ENCODE peak calls at places on chromosomes 4 and X, in four cellular contexts. X is HL-60, S is K562, F is GM12878. C is an unnamed sample.

GRCh38 chr4:8344387-8344786 is 74.8 kb downstream of the HTRA3 start:
- DNase-seq in F (no peak), S (no peak), X (no peak), C (no peak)

GRCh38 chr4:110533940-110534339 is 58.0 kb downstream of the ENPEP start:
- DNase-seq in X (no peak), S (no peak), F (no peak), C (no peak)

GRCh38 chr4:77695769-77696168 is 90.1 kb downstream of the CXCL13 start:
- DNase-seq in X (no peak), F (no peak), S (no peak), C (no peak)

GRCh38 chrX:131830400-131831184 is 192.5 kb upstream of the STK26 start:
- DNase-seq in S (peak; percentile 71), X (peak; percentile 91), F (peak; percentile 69), C (no peak)

GRCh38 chrX:53669258-53669657 is 17.3 kb downstream of the HUWE1 start:
- DNase-seq in F (no peak), X (no peak), S (no peak), C (no peak)

GRCh38 chrX:111035256-111035655 is 60.7 kb upstream of the PAK3 start:
- DNase-seq in F (no peak), S (no peak), X (no peak), C (no peak)

GRCh38 chr4:30868257-30868656 is 148.1 kb downstream of the PCDH7 start:
- DNase-seq in S (no peak), X (no peak), F (no peak), C (no peak)

GRCh38 chr4:158914178-158914577 is 145.4 kb downstream of the FNIP2 start:
- DNase-seq in F (no peak), X (no peak), S (no peak), C (no peak)

GRCh38 chr4:90950385-90950841 is 823.2 kb downstream of the CCSER1 start:
- DNase-seq in S (no peak), X (no peak), F (no peak), C (no peak)

GRCh38 chr4:6205973-6206372 is 5.6 kb upstream of the JAKMIP1 start:
- DNase-seq in S (no peak), X (no peak), F (no peak), C (no peak)

GRCh38 chr4:6206771-6207290 is 6.5 kb upstream of the JAKMIP1 start:
- DNase-seq in F (no peak), X (no peak), S (no peak), C (no peak)

GRCh38 chr4:6204098-6204497 is 3.7 kb upstream of the JAKMIP1 start:
- DNase-seq in S (no peak), F (no peak), X (no peak), C (no peak)

GRCh38 chr4:6204871-6205583 is 4.7 kb upstream of the JAKMIP1 start:
- DNase-seq in F (no peak), S (no peak), X (no peak), C (no peak)

DNA sequence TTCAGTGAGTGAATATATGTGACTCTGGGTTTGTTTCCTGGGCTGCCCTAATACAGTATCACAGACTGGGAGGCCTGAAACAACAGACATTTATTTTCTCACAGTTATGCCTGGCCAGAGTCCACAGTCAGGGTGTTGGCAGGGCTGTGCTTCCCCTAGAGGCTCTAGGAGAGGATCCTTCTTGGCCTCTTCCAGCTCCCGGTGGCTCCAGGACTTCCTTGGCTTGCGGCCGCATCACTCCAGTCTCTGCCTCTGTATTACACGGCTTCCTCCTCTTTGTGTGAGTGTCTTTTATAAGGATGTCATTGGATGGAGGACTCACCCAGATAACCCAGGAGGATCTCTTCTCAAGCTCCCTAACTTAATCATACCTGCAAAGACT is 5.2 kb upstream of the JAKMIP1 start:
- DNase-seq in X (no peak), S (no peak), F (no peak), C (no peak)
- TF ChIP-seq SPI1 in X (no peak), S (no peak), F (no peak), C (no peak)

GRCh38 chr4:126647756-126648396 is 984.9 kb upstream of the INTU start:
- DNase-seq in F (no peak), X (no peak), S (no peak), C (no peak)
- TF ChIP-seq SPI1 in F (no peak), X (no peak), S (no peak), C (no peak)

DNA sequence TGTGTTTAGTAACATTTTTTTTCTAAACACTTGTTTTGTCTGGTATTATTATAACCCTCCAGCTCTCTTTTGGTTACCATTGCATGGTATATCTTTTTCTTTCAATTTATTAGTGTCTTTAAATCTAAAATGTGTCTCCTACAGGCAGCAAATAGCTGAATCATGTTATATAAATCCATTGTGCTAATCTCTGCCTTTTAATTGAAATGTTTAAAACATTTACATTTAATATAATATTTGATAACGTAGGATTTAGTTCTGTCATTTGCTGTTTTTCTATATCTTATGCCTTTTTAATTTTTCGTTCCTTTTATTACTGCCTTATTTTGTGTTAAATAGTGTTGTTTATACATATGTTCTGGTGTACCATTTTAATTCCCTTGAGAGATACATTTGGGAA is 17.1 kb upstream of the CCDC110 start:
- DNase-seq in S (no peak), X (no peak), F (no peak), C (no peak)
- TF ChIP-seq SPI1 in S (no peak), X (no peak), F (no peak), C (no peak)

GRCh38 chr4:73070072-73070385 is 513 bp upstream of the COX18 start:
- DNase-seq in F (no peak), S (no peak), X (no peak), C (no peak)

GRCh38 chr4:73066928-73067327 is 2.6 kb downstream of the COX18 start:
- DNase-seq in F (no peak), S (no peak), X (no peak), C (no peak)

GRCh38 chr4:73067971-73068394 is 1.5 kb downstream of the COX18 start:
- DNase-seq in S (no peak), F (no peak), X (no peak), C (no peak)

GRCh38 chr4:73069338-73070071 is at the start of gene COX18:
- DNase-seq in F (peak; percentile 97), S (peak; percentile 94), X (peak; percentile 98), C (peak; percentile 63)

GRCh38 chr4:73068496-73069337 is 799 bp downstream of the COX18 start:
- DNase-seq in F (peak; percentile 17), X (peak; percentile 42), S (no peak), C (no peak)
- TF ChIP-seq SPI1 in F (peak; percentile 22), X (peak; percentile 47), S (no peak), C (no peak)

GRCh38 chr4:11568511-11568910 is 139.8 kb upstream of the HS3ST1 start:
- DNase-seq in F (no peak), S (no peak), X (no peak), C (no peak)

GRCh38 chr4:11566440-11567022 is 137.8 kb upstream of the HS3ST1 start:
- DNase-seq in S (no peak), F (no peak), X (no peak), C (no peak)

GRCh38 chr4:11565213-11565612 is 136.5 kb upstream of the HS3ST1 start:
- DNase-seq in X (no peak), F (no peak), S (no peak), C (no peak)

DNA sequence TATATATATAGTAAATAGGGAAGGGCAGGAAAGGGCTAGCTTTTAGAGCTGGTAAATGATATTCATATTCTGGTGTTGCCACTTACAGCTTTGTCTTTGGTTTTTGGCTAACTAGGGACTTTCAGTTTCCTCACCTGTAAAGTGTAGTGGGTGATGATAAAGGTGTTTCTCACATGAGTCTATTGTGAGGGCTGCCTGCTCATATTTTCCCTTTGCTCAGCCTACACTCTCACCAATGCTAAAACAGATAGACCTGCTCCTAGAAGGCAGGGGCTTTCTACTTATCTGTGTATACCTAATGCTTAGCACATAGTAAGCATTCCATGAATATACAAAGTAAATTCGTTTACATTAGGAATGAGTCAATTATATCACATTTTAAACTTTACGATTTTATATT is 137.2 kb upstream of the HS3ST1 start:
- DNase-seq in S (no peak), X (no peak), F (no peak), C (no peak)
- TF ChIP-seq SPI1 in S (no peak), X (no peak), F (no peak), C (no peak)

GRCh38 chrX:4909245-4909830 is 1195.9 kb upstream of the PRKX start:
- DNase-seq in X (peak; percentile 68), F (no peak), S (no peak), C (no peak)
- TF ChIP-seq SPI1 in X (peak; percentile 63), F (no peak), S (no peak), C (no peak)

DNA sequence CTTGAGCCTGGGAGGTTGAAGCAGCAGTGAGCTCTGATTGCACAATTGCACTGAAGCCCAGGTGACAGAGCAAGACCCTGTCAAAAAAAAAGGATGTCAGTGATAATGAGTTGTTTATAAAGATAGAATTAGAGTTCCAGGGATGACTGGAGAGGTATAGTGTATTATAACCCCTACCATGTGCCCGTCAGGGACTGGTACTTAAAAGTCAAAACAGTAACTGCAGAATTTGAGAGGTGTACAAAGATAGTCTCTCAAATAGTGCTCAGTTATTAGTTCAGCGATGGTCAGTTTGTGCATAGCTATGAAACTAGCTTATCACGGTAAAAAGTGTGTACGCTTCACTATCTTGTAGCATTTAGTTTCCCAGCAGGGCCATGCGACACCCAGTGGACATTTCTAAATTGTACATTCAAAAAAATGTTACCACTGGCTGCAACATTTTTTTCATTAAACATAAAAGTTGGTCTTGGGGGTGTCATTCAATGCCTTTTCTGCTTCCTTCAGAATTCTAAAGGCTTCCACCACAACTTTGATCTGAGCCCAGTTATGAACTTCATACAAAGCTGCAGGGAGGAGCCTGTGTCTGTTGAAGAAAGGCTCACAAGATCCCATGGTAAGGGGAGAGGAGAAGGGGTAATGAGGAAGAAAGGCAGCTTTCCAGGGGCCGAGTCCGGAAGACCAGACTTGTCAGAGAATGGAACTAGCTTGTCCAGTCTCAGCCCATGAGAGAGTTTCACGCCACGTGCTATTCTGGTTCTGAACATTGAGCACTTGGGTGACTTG is 9.2 kb upstream of the GYG2 start:
- DNase-seq in S (peak; percentile 35), X (peak; percentile 14), F (no peak), C (no peak)
- TF ChIP-seq SPI1 in S (no peak), X (no peak), F (no peak), C (no peak)

GRCh38 chr4:3807861-3808521 is 41.8 kb downstream of the ADRA2C start:
- DNase-seq in F (no peak), X (no peak), S (no peak), C (no peak)
- TF ChIP-seq SPI1 in F (no peak), X (no peak), S (no peak), C (no peak)

DNA sequence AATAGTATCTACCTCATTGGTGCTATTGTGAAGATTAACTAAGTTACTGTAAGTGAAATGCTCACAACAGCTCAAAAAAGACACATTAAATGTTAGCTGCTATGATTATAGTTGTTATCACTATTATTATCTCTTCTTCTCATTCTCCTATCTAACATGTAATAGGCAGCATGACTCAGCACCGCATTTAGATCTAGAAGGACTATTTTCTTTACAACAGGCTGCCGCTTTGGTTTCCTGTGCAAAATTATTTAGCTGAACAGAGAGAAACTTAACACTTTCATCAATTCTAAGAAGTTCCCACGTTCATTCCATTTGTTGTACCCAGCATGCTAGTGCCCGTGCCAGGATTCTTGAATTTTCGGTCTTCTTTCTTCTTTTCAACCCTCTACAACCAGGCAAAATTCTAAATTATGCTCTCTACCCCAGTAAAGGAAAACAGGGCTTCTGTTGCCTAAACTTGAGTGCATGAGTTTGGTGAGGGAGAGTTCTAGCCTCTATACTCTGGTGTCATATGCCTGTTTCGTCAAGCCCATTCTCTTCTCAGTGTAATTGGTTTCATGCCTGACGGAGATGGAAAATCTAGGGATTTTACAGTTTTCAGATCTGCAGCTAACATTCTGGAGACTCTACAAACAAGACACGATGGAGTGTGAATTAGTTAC is 378.9 kb downstream of the PPP1R2C start:
- DNase-seq in S (no peak), X (no peak), F (no peak), C (no peak)
- TF ChIP-seq SPI1 in S (no peak), X (no peak), F (no peak), C (no peak)